ENCODE peak calls at places on chromosomes 11 and 22, in ten cellular contexts. A is iPS-NIHi11; Z is activated naive CD4-positive, alpha-beta T cell treated with anti-CD3 and anti-CD28 coated beads for 36 hours; C is caudate nucleus; R is T1000; T is neural crest cell; M is T-helper 2 cell; U is ELR; N is GM03348; D is SK-N-DZ. B is an unnamed sample.

GRCh38 chr11:59172345-59173079 is 580 bp downstream of the DTX4 start:
- DNase-seq in D (peak), U (no peak), Z (peak), N (peak), A (peak), T (no peak), M (no peak), C (peak), R (no peak), B (no peak)

GRCh38 chr22:41779889-41780505 is 20.5 kb upstream of the CCDC134 start:
- DNase-seq in T (no peak), R (no peak), M (no peak), Z (peak), U (no peak), D (no peak), A (no peak), N (no peak), C (no peak), B (no peak)

GRCh38 chr11:72606362-72607100 is 67.7 kb downstream of the PDE2A start:
- DNase-seq in C (no peak), U (no peak), M (no peak), Z (no peak), A (no peak), R (no peak), D (no peak), T (no peak), N (peak), B (no peak)

GRCh38 chr11:119942021-119942420 is 195.9 kb downstream of the TRIM29 start:
- DNase-seq in A (peak), N (no peak), U (no peak), R (no peak), D (no peak), M (no peak), Z (no peak), C (no peak), T (no peak), B (no peak)

GRCh38 chr22:37802310-37803194 is 5.2 kb upstream of the GCAT start:
- DNase-seq in U (peak), T (peak), N (peak), D (peak), R (no peak), Z (peak), M (no peak), C (peak), A (peak), B (peak)

GRCh38 chr22:49574205-49574604 is 253.5 kb downstream of the BRD1 start:
- DNase-seq in C (no peak), R (no peak), Z (no peak), T (no peak), N (no peak), A (no peak), U (no peak), D (no peak), M (no peak), B (no peak)

GRCh38 chr11:119015054-119015611 is 3.0 kb downstream of the RPS25 start:
- DNase-seq in A (no peak), T (no peak), Z (no peak), D (no peak), U (peak), R (no peak), N (no peak), C (no peak), M (no peak), B (no peak)

GRCh38 chr11:99632969-99633368 is 612.2 kb downstream of the CNTN5 start:
- DNase-seq in T (no peak), R (no peak), M (no peak), C (no peak), D (no peak), U (peak), Z (no peak), A (no peak), N (peak), B (no peak)

GRCh38 chr22:28411125-28411524 is 268.5 kb downstream of the TTC28 start:
- DNase-seq in A (no peak), M (no peak), C (no peak), R (no peak), N (no peak), T (no peak), Z (no peak), U (no peak), D (no peak), B (no peak)

GRCh38 chr22:33909075-33909458 is 11.2 kb downstream of the LARGE1 start:
- DNase-seq in N (peak), A (no peak), D (no peak), Z (no peak), M (no peak), C (no peak), R (no peak), U (no peak), T (no peak), B (no peak)

GRCh38 chr22:49372111-49372529 is 455.6 kb downstream of the BRD1 start:
- DNase-seq in U (no peak), A (no peak), T (no peak), Z (no peak), R (no peak), C (no peak), N (no peak), D (no peak), M (no peak), B (no peak)

GRCh38 chr11:67463680-67464410 is 5.2 kb downstream of the TMEM134 start:
- DNase-seq in C (no peak), Z (no peak), R (peak), U (peak), A (no peak), T (no peak), N (no peak), D (no peak), M (no peak), B (no peak)

GRCh38 chr11:118838905-118839553 is 44.7 kb upstream of the CXCR5 start:
- DNase-seq in D (no peak), R (no peak), A (no peak), U (no peak), C (no peak), T (no peak), Z (peak), N (no peak), M (no peak), B (no peak)

GRCh38 chr11:94175545-94175944 is 46.9 kb downstream of the PANX1 start:
- DNase-seq in M (no peak), Z (no peak), D (no peak), A (no peak), U (peak), R (no peak), C (no peak), T (no peak), N (peak), B (no peak)

GRCh38 chr11:117723625-117724024 is 73.4 kb downstream of the DSCAML1 start:
- DNase-seq in D (no peak), A (no peak), C (no peak), U (no peak), T (no peak), N (no peak), R (no peak), Z (no peak), M (no peak), B (peak)